ENCODE peak calls at places on chromosome 3, in seven cellular contexts. Q is transverse colon, F is heart left ventricle, P is breast epithelium, A is A549, T is testis, Z is HepG2. M is an unnamed sample.
A peak's percentile ranks its signal among the peaks of the same experiment; 100 is the strongest.

GRCh38 chr3:172856766-172857742 is 106.5 kb downstream of the ECT2 start:
- DNase-seq in T (no peak), A (no peak), Z (peak; percentile 40), F (peak; percentile 59), P (no peak), Q (peak; percentile 8), M (no peak)

GRCh38 chr3:171646357-171647133 is 163.7 kb downstream of the PLD1 start:
- DNase-seq in Q (no peak), P (no peak), A (peak; percentile 30), Z (peak; percentile 7), T (no peak), F (peak; percentile 56), M (no peak)

GRCh38 chr3:149958171-149958796 is 12.4 kb downstream of the PFN2 start:
- DNase-seq in T (no peak), Z (no peak), P (no peak), A (no peak), Q (no peak), F (no peak), M (no peak)

GRCh38 chr3:110650752-110651151 is 420.9 kb upstream of the NECTIN3 start:
- DNase-seq in P (no peak), T (no peak), Z (no peak), F (no peak), Q (no peak), A (no peak), M (no peak)

GRCh38 chr3:101976473-101976872 is 127.2 kb downstream of the NFKBIZ start:
- DNase-seq in Q (no peak), Z (no peak), P (no peak), T (no peak), A (no peak), F (no peak), M (no peak)

GRCh38 chr3:136343873-136344281 is 93.7 kb downstream of the PCCB start:
- DNase-seq in Q (peak; percentile 91), T (peak; percentile 53), F (peak; percentile 86), A (peak; percentile 31), Z (peak; percentile 57), P (peak; percentile 88), M (peak; percentile 70)

GRCh38 chr3:102129774-102130608 is 280.7 kb downstream of the NFKBIZ start:
- DNase-seq in A (peak; percentile 11), T (no peak), Q (no peak), Z (no peak), F (peak; percentile 26), P (no peak), M (peak; percentile 10)

GRCh38 chr3:133292251-133292650 is 107.6 kb upstream of the BFSP2 start:
- DNase-seq in A (no peak), Q (no peak), T (no peak), Z (no peak), F (no peak), P (no peak), M (no peak)

GRCh38 chr3:8020459-8020858 is 481.2 kb upstream of the LMCD1 start:
- DNase-seq in P (no peak), F (no peak), Q (no peak), T (no peak), A (no peak), Z (no peak), M (no peak)

GRCh38 chr3:45332901-45333407 is 55.4 kb upstream of the LARS2 start:
- DNase-seq in A (no peak), Q (no peak), Z (no peak), F (no peak), T (no peak), P (no peak), M (no peak)

GRCh38 chr3:15933439-15934144 is 135.8 kb upstream of the ANKRD28 start:
- DNase-seq in F (no peak), Z (no peak), A (no peak), P (no peak), T (no peak), Q (no peak), M (no peak)

GRCh38 chr3:178823556-178824229 is 247.9 kb downstream of the ZMAT3 start:
- DNase-seq in F (no peak), A (no peak), Z (no peak), P (no peak), T (peak; percentile 21), Q (no peak), M (no peak)

GRCh38 chr3:197597335-197597734 is 41.6 kb upstream of the BDH1 start:
- DNase-seq in A (no peak), Q (no peak), T (no peak), P (no peak), F (no peak), Z (peak; percentile 71), M (no peak)

GRCh38 chr3:79245295-79246138 is 522.3 kb downstream of the ROBO1 start:
- DNase-seq in P (no peak), A (no peak), Z (no peak), Q (no peak), T (no peak), F (no peak), M (no peak)

GRCh38 chr3:10015476-10015904 is 10.7 kb upstream of the FANCD2 start:
- DNase-seq in P (peak; percentile 91), Q (peak; percentile 81), F (peak; percentile 88), Z (no peak), A (no peak), T (peak; percentile 90), M (peak; percentile 65)

GRCh38 chr3:59783468-59783988 is 733.7 kb upstream of the CFAP20DC start:
- DNase-seq in T (no peak), Z (no peak), P (no peak), F (no peak), Q (no peak), A (no peak), M (no peak)

GRCh38 chr3:23728651-23729117 is 77.1 kb upstream of the UBE2E1 start:
- DNase-seq in F (no peak), P (no peak), Z (no peak), T (peak; percentile 36), A (no peak), Q (no peak), M (no peak)

GRCh38 chr3:46612324-46612723 is at the start of gene FAM240A:
- DNase-seq in T (no peak), Q (no peak), F (peak; percentile 52), A (no peak), Z (no peak), P (no peak), M (peak; percentile 29)

GRCh38 chr3:192858849-192859585 is 58.6 kb downstream of the MB21D2 start:
- DNase-seq in Q (no peak), P (no peak), T (no peak), Z (no peak), F (no peak), A (no peak), M (no peak)

DNA sequence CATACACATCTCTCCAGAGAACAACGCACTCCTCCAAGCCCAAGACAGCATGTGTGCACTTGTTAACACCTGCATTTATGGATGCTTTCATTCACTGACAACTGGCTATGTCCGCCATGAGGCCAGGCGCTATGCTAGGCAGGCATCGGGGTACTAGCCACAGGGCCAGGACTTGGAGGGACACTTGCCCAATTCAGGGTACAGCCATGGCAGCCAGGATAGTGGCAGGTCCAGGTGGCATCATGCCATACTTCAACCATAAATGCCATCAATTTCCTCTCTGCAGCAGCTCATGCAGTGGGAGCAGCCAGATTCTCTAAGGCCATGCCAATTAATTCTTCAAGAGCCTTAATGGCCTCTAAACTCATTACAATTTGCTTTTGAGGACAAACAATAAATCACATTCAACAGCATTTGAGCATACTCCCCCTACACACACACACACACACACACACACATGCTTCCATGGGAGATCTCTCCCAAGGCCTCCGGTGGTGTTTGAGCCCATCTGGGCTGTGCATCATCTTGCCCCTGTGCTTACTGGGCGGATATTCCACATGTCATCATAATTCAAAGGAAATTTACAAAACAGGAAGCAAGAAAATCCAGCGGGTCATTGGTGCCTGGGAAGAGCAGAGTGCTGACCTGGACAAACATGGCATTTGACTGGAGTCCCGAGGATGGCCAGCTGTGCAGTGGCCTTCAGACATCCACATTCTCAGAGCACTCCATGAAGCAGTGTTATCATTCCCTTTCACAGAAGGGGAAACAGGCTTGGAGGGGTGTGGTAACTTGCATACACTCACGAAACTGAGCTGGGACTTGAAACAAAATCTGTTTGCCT is 109.1 kb downstream of the IQSEC1 start:
- DNase-seq in F (peak; percentile 58), T (peak; percentile 21), P (no peak), A (no peak), Z (peak; percentile 59), Q (no peak), M (peak; percentile 22)
- TF ChIP-seq POLR2A in F (peak; percentile 33), T (no peak), P (no peak), A (no peak), Z (no peak), Q (no peak), M (no peak)

GRCh38 chr3:182116386-182116785 is 404.7 kb downstream of the SOX2 start:
- DNase-seq in T (no peak), A (no peak), Z (no peak), P (no peak), Q (no peak), F (no peak), M (no peak)
- TF ChIP-seq CTCF in T (no peak), A (no peak), Z (no peak), P (no peak), Q (no peak), F (no peak), M (no peak)

GRCh38 chr3:29893024-29893554 is 612.2 kb downstream of the RBMS3 start:
- DNase-seq in P (no peak), F (no peak), Q (no peak), A (no peak), T (no peak), Z (no peak), M (no peak)
- TF ChIP-seq POLR2A in P (no peak), F (no peak), Q (no peak), A (no peak), T (no peak), Z (no peak), M (no peak)

GRCh38 chr3:147390589-147391569 is 15.5 kb downstream of the ZIC4 start:
- DNase-seq in F (no peak), Z (no peak), A (no peak), Q (no peak), P (no peak), T (no peak), M (no peak)

GRCh38 chr3:147394168-147394941 is 12.0 kb downstream of the ZIC4 start:
- DNase-seq in A (no peak), F (no peak), P (no peak), Q (no peak), Z (no peak), T (no peak), M (no peak)

GRCh38 chr3:147391726-147392082 is 14.6 kb downstream of the ZIC4 start:
- DNase-seq in F (no peak), A (no peak), T (no peak), P (no peak), Z (no peak), Q (no peak), M (no peak)

GRCh38 chr3:147392083-147392916 is 14.0 kb downstream of the ZIC4 start:
- DNase-seq in A (no peak), Z (no peak), F (no peak), P (no peak), Q (no peak), T (peak; percentile 82), M (no peak)

DNA sequence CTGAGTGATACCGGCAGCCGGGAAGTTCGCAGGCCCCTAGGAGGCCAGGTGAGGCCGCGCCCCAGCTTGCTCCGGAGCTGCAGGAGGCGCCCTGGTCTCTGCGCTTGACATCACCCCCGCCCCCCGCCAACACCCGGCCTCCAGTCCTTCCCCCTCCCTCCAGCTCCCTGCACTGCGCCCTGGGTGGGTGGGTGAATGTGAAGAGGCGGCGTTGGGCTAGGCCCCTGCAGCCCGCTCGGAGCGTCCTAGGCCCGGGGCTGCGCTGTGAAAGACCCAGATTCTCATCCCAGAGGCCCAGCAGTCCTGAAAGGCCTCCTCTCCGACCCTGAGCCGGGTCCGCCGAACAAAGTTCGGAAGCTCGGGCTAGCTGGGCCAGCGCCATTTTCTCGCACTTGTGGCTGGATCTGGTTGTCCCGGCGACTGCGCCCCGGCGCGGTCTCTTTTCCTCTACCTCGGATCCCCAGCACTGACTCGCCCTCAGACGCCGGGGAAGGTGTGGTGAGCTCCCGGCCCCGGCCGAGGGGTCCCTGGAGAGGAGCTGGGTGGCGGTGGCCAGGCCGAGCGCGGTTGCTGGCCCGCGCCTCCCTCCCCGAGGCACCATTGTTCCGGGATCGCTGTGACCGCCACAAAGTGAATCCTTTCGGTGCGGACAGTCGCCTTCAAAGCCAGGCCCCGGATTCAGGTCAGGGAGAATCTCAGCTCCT is 12.9 kb downstream of the ZIC4 start:
- DNase-seq in F (no peak), A (no peak), Z (no peak), T (peak; percentile 82), Q (no peak), P (no peak), M (no peak)
- TF ChIP-seq CTCF in F (no peak), A (no peak), Z (no peak), T (no peak), Q (no peak), P (no peak), M (no peak)